ENCODE peak calls at places on chromosomes 4 and X, in five cellular contexts. One of them, this sample, is unnamed.

GRCh38 chr4:186623546-186623945 is 68.2 kb upstream of the MTNR1A start:
- DNase-seq in NCI-H82: no peak
- DNase-seq in heart left ventricle: no peak
- DNase-seq in GM12892: no peak
- DNase-seq in kidney: no peak
- DNase-seq in this sample: no peak

GRCh38 chrX:110003167-110004156 is 548 bp downstream of the TMEM164 start:
- DNase-seq in heart left ventricle: peak
- DNase-seq in kidney: peak
- DNase-seq in GM12892: peak
- DNase-seq in NCI-H82: peak
- DNase-seq in this sample: peak

GRCh38 chrX:18789916-18790315 is 82.5 kb downstream of the PPEF1 start:
- DNase-seq in heart left ventricle: no peak
- DNase-seq in NCI-H82: no peak
- DNase-seq in kidney: no peak
- DNase-seq in GM12892: no peak
- DNase-seq in this sample: no peak

GRCh38 chrX:40143001-40143400 is 45.2 kb upstream of the BCOR start:
- DNase-seq in GM12892: no peak
- DNase-seq in heart left ventricle: no peak
- DNase-seq in kidney: no peak
- DNase-seq in NCI-H82: no peak
- DNase-seq in this sample: no peak

GRCh38 chr4:15021301-15021700 is 19.0 kb downstream of the CPEB2 start:
- DNase-seq in heart left ventricle: no peak
- DNase-seq in GM12892: no peak
- DNase-seq in kidney: no peak
- DNase-seq in NCI-H82: no peak
- DNase-seq in this sample: no peak

GRCh38 chrX:114519524-114519923 is 64.4 kb upstream of the HTR2C start:
- DNase-seq in heart left ventricle: no peak
- DNase-seq in NCI-H82: no peak
- DNase-seq in kidney: no peak
- DNase-seq in GM12892: no peak
- DNase-seq in this sample: no peak

GRCh38 chrX:118971552-118971951 is 2.9 kb upstream of the LONRF3 start:
- DNase-seq in NCI-H82: no peak
- DNase-seq in GM12892: no peak
- DNase-seq in kidney: no peak
- DNase-seq in heart left ventricle: no peak
- DNase-seq in this sample: no peak

GRCh38 chrX:48940404-48940955 is 16.9 kb downstream of the OTUD5 start:
- DNase-seq in kidney: no peak
- DNase-seq in GM12892: no peak
- DNase-seq in NCI-H82: no peak
- DNase-seq in heart left ventricle: no peak
- DNase-seq in this sample: no peak

GRCh38 chrX:148426467-148426866 is 74.0 kb upstream of the AFF2 start:
- DNase-seq in GM12892: no peak
- DNase-seq in NCI-H82: no peak
- DNase-seq in heart left ventricle: no peak
- DNase-seq in kidney: no peak
- DNase-seq in this sample: no peak

GRCh38 chr4:64766565-64766964 is 357.3 kb upstream of the TECRL start:
- DNase-seq in heart left ventricle: no peak
- DNase-seq in kidney: no peak
- DNase-seq in NCI-H82: no peak
- DNase-seq in GM12892: no peak
- DNase-seq in this sample: no peak

GRCh38 chr4:15006416-15007024 is 4.2 kb downstream of the CPEB2 start:
- DNase-seq in heart left ventricle: no peak
- DNase-seq in GM12892: no peak
- DNase-seq in NCI-H82: peak
- DNase-seq in kidney: no peak
- DNase-seq in this sample: peak

GRCh38 chr4:41154814-41155177 is 59.5 kb downstream of the APBB2 start:
- DNase-seq in heart left ventricle: no peak
- DNase-seq in NCI-H82: no peak
- DNase-seq in GM12892: no peak
- DNase-seq in kidney: no peak
- DNase-seq in this sample: no peak

GRCh38 chr4:119025916-119026661 is 109.5 kb upstream of the MYOZ2 start:
- DNase-seq in GM12892: no peak
- DNase-seq in NCI-H82: no peak
- DNase-seq in kidney: no peak
- DNase-seq in heart left ventricle: peak
- DNase-seq in this sample: peak

GRCh38 chr4:135316266-135316779 is 1114.7 kb upstream of the PABPC4L start:
- DNase-seq in heart left ventricle: no peak
- DNase-seq in GM12892: no peak
- DNase-seq in kidney: no peak
- DNase-seq in NCI-H82: no peak
- DNase-seq in this sample: no peak

This sample was measured in small intestine.